ENCODE peak calls at places on chromosomes 7 and 10, in nine cellular contexts. One of them, this sample, is unnamed.
A peak's percentile ranks its signal among the peaks of the same experiment; 100 is the strongest.

GRCh38 chr7:322111-322671 is 32.2 kb downstream of the FOXL3 start:
- DNase-seq in glutamatergic neuron: peak; percentile 81
- DNase-seq in IMR-90: peak; percentile 3
- DNase-seq in psoas muscle: peak; percentile 85
- DNase-seq in AG10803: peak; percentile 7
- DNase-seq in nephron progenitor cell: peak; percentile 94
- DNase-seq in suprapubic skin: no peak
- DNase-seq in thoracic aorta: no peak
- DNase-seq in progenitor cell of endocrine pancreas: peak; percentile 95
- DNase-seq in this sample: peak; percentile 81

GRCh38 chr10:71302874-71303568 is 16.0 kb upstream of the SLC29A3 start:
- DNase-seq in glutamatergic neuron: no peak
- DNase-seq in IMR-90: peak; percentile 61
- DNase-seq in psoas muscle: peak; percentile 18
- DNase-seq in AG10803: peak; percentile 56
- DNase-seq in nephron progenitor cell: no peak
- DNase-seq in suprapubic skin: no peak
- DNase-seq in thoracic aorta: no peak
- DNase-seq in progenitor cell of endocrine pancreas: no peak
- DNase-seq in this sample: no peak

GRCh38 chr10:123150986-123151738 is 3.0 kb upstream of the BUB3 start:
- DNase-seq in glutamatergic neuron: peak; percentile 54
- DNase-seq in IMR-90: peak; percentile 9
- DNase-seq in psoas muscle: peak; percentile 49
- DNase-seq in AG10803: peak; percentile 17
- DNase-seq in nephron progenitor cell: peak; percentile 53
- DNase-seq in suprapubic skin: no peak
- DNase-seq in thoracic aorta: no peak
- DNase-seq in progenitor cell of endocrine pancreas: no peak
- DNase-seq in this sample: peak; percentile 62

GRCh38 chr7:107751113-107751512 is 7.2 kb downstream of the CBLL1 start:
- DNase-seq in glutamatergic neuron: no peak
- DNase-seq in IMR-90: no peak
- DNase-seq in psoas muscle: no peak
- DNase-seq in AG10803: no peak
- DNase-seq in nephron progenitor cell: no peak
- DNase-seq in suprapubic skin: no peak
- DNase-seq in thoracic aorta: no peak
- DNase-seq in progenitor cell of endocrine pancreas: no peak
- DNase-seq in this sample: no peak

GRCh38 chr7:112495820-112496462 is 15.2 kb downstream of the LSMEM1 start:
- DNase-seq in glutamatergic neuron: no peak
- DNase-seq in IMR-90: peak; percentile 64
- DNase-seq in psoas muscle: peak; percentile 55
- DNase-seq in AG10803: peak; percentile 76
- DNase-seq in nephron progenitor cell: peak; percentile 22
- DNase-seq in suprapubic skin: no peak
- DNase-seq in thoracic aorta: peak; percentile 5
- DNase-seq in progenitor cell of endocrine pancreas: no peak
- DNase-seq in this sample: peak; percentile 57

GRCh38 chr7:136868496-136869005 is at the start of gene CHRM2:
- DNase-seq in glutamatergic neuron: peak; percentile 22
- DNase-seq in IMR-90: peak; percentile 90
- DNase-seq in psoas muscle: peak; percentile 13
- DNase-seq in AG10803: peak; percentile 19
- DNase-seq in nephron progenitor cell: peak; percentile 39
- DNase-seq in suprapubic skin: no peak
- DNase-seq in thoracic aorta: no peak
- DNase-seq in progenitor cell of endocrine pancreas: no peak
- DNase-seq in this sample: no peak

GRCh38 chr10:79244068-79244442 is 103.2 kb upstream of the PPIF start:
- DNase-seq in glutamatergic neuron: no peak
- DNase-seq in IMR-90: no peak
- DNase-seq in psoas muscle: no peak
- DNase-seq in AG10803: no peak
- DNase-seq in nephron progenitor cell: no peak
- DNase-seq in suprapubic skin: no peak
- DNase-seq in thoracic aorta: no peak
- DNase-seq in progenitor cell of endocrine pancreas: no peak
- DNase-seq in this sample: no peak

GRCh38 chr7:41581041-41581440 is 121.8 kb downstream of the INHBA start:
- DNase-seq in glutamatergic neuron: no peak
- DNase-seq in IMR-90: no peak
- DNase-seq in psoas muscle: no peak
- DNase-seq in AG10803: no peak
- DNase-seq in nephron progenitor cell: no peak
- DNase-seq in suprapubic skin: no peak
- DNase-seq in thoracic aorta: no peak
- DNase-seq in progenitor cell of endocrine pancreas: no peak
- DNase-seq in this sample: no peak

GRCh38 chr7:40836218-40836617 is 701.4 kb downstream of the SUGCT start:
- DNase-seq in glutamatergic neuron: no peak
- DNase-seq in IMR-90: peak; percentile 21
- DNase-seq in psoas muscle: no peak
- DNase-seq in AG10803: no peak
- DNase-seq in nephron progenitor cell: no peak
- DNase-seq in suprapubic skin: no peak
- DNase-seq in thoracic aorta: no peak
- DNase-seq in progenitor cell of endocrine pancreas: no peak
- DNase-seq in this sample: no peak

GRCh38 chr10:48476279-48476982 is 128.4 kb downstream of the ARHGAP22 start:
- DNase-seq in glutamatergic neuron: no peak
- DNase-seq in IMR-90: no peak
- DNase-seq in psoas muscle: no peak
- DNase-seq in AG10803: no peak
- DNase-seq in nephron progenitor cell: no peak
- DNase-seq in suprapubic skin: no peak
- DNase-seq in thoracic aorta: no peak
- DNase-seq in progenitor cell of endocrine pancreas: peak; percentile 5
- DNase-seq in this sample: no peak

GRCh38 chr7:3461923-3462322 is 160.9 kb downstream of the SDK1 start:
- DNase-seq in glutamatergic neuron: no peak
- DNase-seq in IMR-90: no peak
- DNase-seq in psoas muscle: no peak
- DNase-seq in AG10803: no peak
- DNase-seq in nephron progenitor cell: no peak
- DNase-seq in suprapubic skin: no peak
- DNase-seq in thoracic aorta: no peak
- DNase-seq in progenitor cell of endocrine pancreas: no peak
- DNase-seq in this sample: peak; percentile 87

GRCh38 chr10:124740374-124741280 is 3.6 kb downstream of the FAM53B start:
- DNase-seq in glutamatergic neuron: no peak
- DNase-seq in IMR-90: peak; percentile 41
- DNase-seq in psoas muscle: peak; percentile 91
- DNase-seq in AG10803: peak; percentile 45
- DNase-seq in nephron progenitor cell: peak; percentile 34
- DNase-seq in suprapubic skin: no peak
- DNase-seq in thoracic aorta: no peak
- DNase-seq in progenitor cell of endocrine pancreas: no peak
- DNase-seq in this sample: no peak

GRCh38 chr7:87345962-87346371 is 503 bp downstream of the CROT start:
- DNase-seq in glutamatergic neuron: no peak
- DNase-seq in IMR-90: no peak
- DNase-seq in psoas muscle: no peak
- DNase-seq in AG10803: peak; percentile 0
- DNase-seq in nephron progenitor cell: no peak
- DNase-seq in suprapubic skin: no peak
- DNase-seq in thoracic aorta: no peak
- DNase-seq in progenitor cell of endocrine pancreas: no peak
- DNase-seq in this sample: no peak

GRCh38 chr10:104642311-104643022 is 1.4 kb downstream of the SORCS3 start:
- DNase-seq in glutamatergic neuron: peak; percentile 92
- DNase-seq in IMR-90: no peak
- DNase-seq in psoas muscle: no peak
- DNase-seq in AG10803: no peak
- DNase-seq in nephron progenitor cell: peak; percentile 91
- DNase-seq in suprapubic skin: no peak
- DNase-seq in thoracic aorta: no peak
- DNase-seq in progenitor cell of endocrine pancreas: peak; percentile 78
- DNase-seq in this sample: peak; percentile 49
- TF ChIP-seq CTCF in glutamatergic neuron: peak; percentile 67
- TF ChIP-seq CTCF in IMR-90: no peak
- TF ChIP-seq CTCF in psoas muscle: no peak
- TF ChIP-seq CTCF in AG10803: peak; percentile 30
- TF ChIP-seq CTCF in nephron progenitor cell: peak; percentile 57
- TF ChIP-seq CTCF in suprapubic skin: no peak
- TF ChIP-seq CTCF in thoracic aorta: no peak
- TF ChIP-seq CTCF in progenitor cell of endocrine pancreas: peak; percentile 66
- TF ChIP-seq CTCF in this sample: peak; percentile 29

DNA sequence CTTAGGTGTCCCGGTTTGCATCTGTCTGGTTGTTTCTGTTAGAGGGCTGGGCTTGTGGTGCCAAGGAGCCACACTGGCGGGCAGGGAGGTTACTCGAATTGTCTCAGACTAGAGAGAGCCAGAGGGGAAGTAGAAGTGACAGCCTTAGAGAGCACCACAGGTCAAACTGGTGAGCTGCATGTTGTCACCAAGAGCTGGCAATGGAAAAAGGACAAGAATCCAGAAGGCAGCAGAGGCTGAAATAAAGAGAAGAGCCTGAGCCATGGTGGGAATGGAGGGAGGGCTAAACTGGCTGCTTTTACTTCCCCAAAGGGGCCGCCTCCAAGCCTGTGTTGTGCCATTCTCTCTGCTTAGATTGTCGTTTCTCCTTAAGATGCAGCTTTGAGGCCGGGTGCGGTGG is 31.1 kb upstream of the RHBDD2 start:
- DNase-seq in glutamatergic neuron: no peak
- DNase-seq in IMR-90: no peak
- DNase-seq in psoas muscle: no peak
- DNase-seq in AG10803: no peak
- DNase-seq in nephron progenitor cell: no peak
- DNase-seq in suprapubic skin: no peak
- DNase-seq in thoracic aorta: no peak
- DNase-seq in progenitor cell of endocrine pancreas: no peak
- DNase-seq in this sample: no peak
- TF ChIP-seq CTCF in glutamatergic neuron: no peak
- TF ChIP-seq CTCF in IMR-90: no peak
- TF ChIP-seq CTCF in psoas muscle: no peak
- TF ChIP-seq CTCF in AG10803: no peak
- TF ChIP-seq CTCF in nephron progenitor cell: no peak
- TF ChIP-seq CTCF in suprapubic skin: no peak
- TF ChIP-seq CTCF in thoracic aorta: no peak
- TF ChIP-seq CTCF in progenitor cell of endocrine pancreas: no peak
- TF ChIP-seq CTCF in this sample: no peak

DNA sequence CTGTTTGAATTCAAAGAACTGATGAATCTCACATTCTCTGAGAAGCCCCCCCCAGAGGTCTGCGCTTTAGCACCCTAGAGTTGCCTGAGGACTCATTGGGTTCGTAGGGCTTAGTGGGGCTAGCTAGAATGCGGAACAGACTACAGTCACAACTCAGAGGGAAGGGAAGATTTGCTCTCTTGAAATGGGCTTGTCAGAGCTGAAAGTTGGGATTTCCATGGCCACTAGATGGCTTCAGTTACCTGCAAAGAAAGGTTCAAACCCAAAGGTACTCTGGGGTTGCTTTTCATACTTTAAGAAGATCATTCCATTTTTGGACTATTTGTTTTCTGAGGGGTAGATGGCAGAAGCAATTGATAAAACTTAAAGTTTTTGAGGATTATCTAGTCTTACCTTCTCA is 205.0 kb downstream of the BBS9 start:
- DNase-seq in glutamatergic neuron: no peak
- DNase-seq in IMR-90: peak; percentile 13
- DNase-seq in psoas muscle: no peak
- DNase-seq in AG10803: peak; percentile 10
- DNase-seq in nephron progenitor cell: no peak
- DNase-seq in suprapubic skin: no peak
- DNase-seq in thoracic aorta: no peak
- DNase-seq in progenitor cell of endocrine pancreas: no peak
- DNase-seq in this sample: peak; percentile 2
- TF ChIP-seq CTCF in glutamatergic neuron: peak; percentile 30
- TF ChIP-seq CTCF in IMR-90: peak; percentile 24
- TF ChIP-seq CTCF in psoas muscle: peak; percentile 21
- TF ChIP-seq CTCF in AG10803: peak; percentile 41
- TF ChIP-seq CTCF in nephron progenitor cell: peak; percentile 46
- TF ChIP-seq CTCF in suprapubic skin: peak; percentile 8
- TF ChIP-seq CTCF in thoracic aorta: no peak
- TF ChIP-seq CTCF in progenitor cell of endocrine pancreas: peak; percentile 56
- TF ChIP-seq CTCF in this sample: no peak

DNA sequence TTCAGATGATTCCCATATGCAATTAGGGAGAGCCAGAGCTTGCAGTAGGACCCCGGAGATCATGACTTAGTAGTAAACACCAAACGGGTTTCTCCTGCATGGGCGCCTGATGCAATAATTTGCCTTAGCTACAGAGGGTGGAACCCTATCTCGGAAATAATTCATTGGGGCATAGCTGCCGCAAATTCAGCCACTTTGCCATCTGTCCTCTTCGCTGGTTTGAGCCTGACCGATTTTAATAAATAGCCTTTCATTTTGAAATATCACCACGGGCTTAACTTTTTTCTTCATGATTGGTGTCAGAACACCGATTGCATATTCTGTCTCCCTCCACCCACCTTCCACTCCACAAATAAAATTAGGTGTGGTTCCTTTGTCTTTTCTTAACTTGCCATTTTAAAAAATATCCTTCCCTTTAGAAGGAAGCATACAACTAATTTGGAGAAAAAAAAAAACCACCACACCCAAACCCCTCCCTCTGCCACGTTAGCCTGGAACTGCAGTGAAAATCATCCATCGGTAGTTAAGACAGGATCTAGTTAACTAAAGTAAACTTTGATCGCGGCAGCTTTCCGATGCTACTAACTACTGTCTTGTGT is 1.5 kb downstream of the GARS1 start:
- DNase-seq in glutamatergic neuron: peak; percentile 19
- DNase-seq in IMR-90: peak; percentile 41
- DNase-seq in psoas muscle: no peak
- DNase-seq in AG10803: peak; percentile 65
- DNase-seq in nephron progenitor cell: peak; percentile 8
- DNase-seq in suprapubic skin: no peak
- DNase-seq in thoracic aorta: no peak
- DNase-seq in progenitor cell of endocrine pancreas: no peak
- DNase-seq in this sample: peak; percentile 27
- TF ChIP-seq CTCF in glutamatergic neuron: no peak
- TF ChIP-seq CTCF in IMR-90: no peak
- TF ChIP-seq CTCF in psoas muscle: no peak
- TF ChIP-seq CTCF in AG10803: peak; percentile 11
- TF ChIP-seq CTCF in nephron progenitor cell: no peak
- TF ChIP-seq CTCF in suprapubic skin: no peak
- TF ChIP-seq CTCF in thoracic aorta: no peak
- TF ChIP-seq CTCF in progenitor cell of endocrine pancreas: no peak
- TF ChIP-seq CTCF in this sample: no peak

DNA sequence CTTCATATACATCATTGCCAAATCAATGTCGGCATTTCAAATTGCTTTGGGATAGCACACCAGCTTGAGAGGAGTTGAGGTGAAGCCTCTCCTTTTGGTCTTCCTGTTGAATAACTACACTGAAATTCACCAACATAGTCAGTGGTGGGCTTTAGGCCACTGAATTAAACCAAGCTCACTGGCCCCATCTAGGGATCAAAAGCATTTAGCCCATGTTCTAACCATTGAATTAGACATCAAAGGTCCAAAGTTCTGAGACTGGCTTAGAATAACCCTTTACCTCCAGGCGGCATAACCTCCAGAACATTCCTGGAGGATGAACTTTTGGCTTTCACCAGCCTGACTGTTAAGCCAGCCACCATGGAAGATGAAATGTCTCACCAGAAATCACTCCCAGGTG is 54.6 kb downstream of the BPGM start:
- DNase-seq in glutamatergic neuron: no peak
- DNase-seq in IMR-90: peak; percentile 42
- DNase-seq in psoas muscle: no peak
- DNase-seq in AG10803: no peak
- DNase-seq in nephron progenitor cell: no peak
- DNase-seq in suprapubic skin: no peak
- DNase-seq in thoracic aorta: no peak
- DNase-seq in progenitor cell of endocrine pancreas: no peak
- DNase-seq in this sample: peak; percentile 51
- TF ChIP-seq CTCF in glutamatergic neuron: no peak
- TF ChIP-seq CTCF in IMR-90: peak; percentile 50
- TF ChIP-seq CTCF in psoas muscle: peak; percentile 37
- TF ChIP-seq CTCF in AG10803: peak; percentile 46
- TF ChIP-seq CTCF in nephron progenitor cell: peak; percentile 13
- TF ChIP-seq CTCF in suprapubic skin: peak; percentile 7
- TF ChIP-seq CTCF in thoracic aorta: no peak
- TF ChIP-seq CTCF in progenitor cell of endocrine pancreas: peak; percentile 35
- TF ChIP-seq CTCF in this sample: peak; percentile 51

GRCh38 chr10:115572740-115573455 is 479.7 kb downstream of the ATRNL1 start:
- DNase-seq in glutamatergic neuron: peak; percentile 33
- DNase-seq in IMR-90: no peak
- DNase-seq in psoas muscle: no peak
- DNase-seq in AG10803: no peak
- DNase-seq in nephron progenitor cell: peak; percentile 17
- DNase-seq in suprapubic skin: no peak
- DNase-seq in thoracic aorta: no peak
- DNase-seq in progenitor cell of endocrine pancreas: no peak
- DNase-seq in this sample: no peak
- TF ChIP-seq CTCF in glutamatergic neuron: peak; percentile 51
- TF ChIP-seq CTCF in IMR-90: no peak
- TF ChIP-seq CTCF in psoas muscle: no peak
- TF ChIP-seq CTCF in AG10803: no peak
- TF ChIP-seq CTCF in nephron progenitor cell: peak; percentile 33
- TF ChIP-seq CTCF in suprapubic skin: no peak
- TF ChIP-seq CTCF in thoracic aorta: no peak
- TF ChIP-seq CTCF in progenitor cell of endocrine pancreas: peak; percentile 54
- TF ChIP-seq CTCF in this sample: no peak